ENCODE peak calls at places on chromosome 6, in four cellular contexts. R is pancreas, K is left lung, O is Panc1. M is an unnamed sample. For H3K9me3, the result is how much of the 10 kb centered on the place peaks cover.

GRCh38 chr6:79894939-79895338 is 52.4 kb downstream of the ELOVL4 start:
- DNase-seq in R (no peak), K (no peak), O (no peak), M (no peak)

GRCh38 chr6:148414836-148415235 is 72.2 kb downstream of the SASH1 start:
- DNase-seq in R (no peak), K (no peak), O (no peak), M (no peak)

GRCh38 chr6:81265106-81265505 is 487.4 kb downstream of the TENT5A start:
- DNase-seq in R (no peak), K (peak), O (no peak), M (no peak)

GRCh38 chr6:24763578-24763977 is 11.2 kb upstream of the GMNN start:
- DNase-seq in R (no peak), K (no peak), O (no peak), M (no peak)

GRCh38 chr6:51398793-51399192 is 580.1 kb downstream of the TFAP2B start:
- DNase-seq in R (no peak), K (no peak), O (no peak), M (no peak)

GRCh38 chr6:165880721-165881120 is 217.7 kb upstream of the PDE10A start:
- DNase-seq in R (no peak), K (no peak), O (no peak), M (no peak)

GRCh38 chr6:31829633-31830492 is 2.3 kb downstream of the HSPA1B start:
- DNase-seq in R (no peak), K (no peak), O (no peak), M (no peak)

GRCh38 chr6:142300302-142300701 is 1.5 kb upstream of the ADGRG6 start:
- DNase-seq in R (no peak), K (no peak), O (no peak), M (no peak)

GRCh38 chr6:11761744-11762620 is 16.6 kb downstream of the ADTRP start:
- DNase-seq in R (no peak), K (no peak), O (no peak), M (peak)

GRCh38 chr6:159043986-159044385 is 805 bp downstream of the TAGAP start:
- DNase-seq in R (no peak), K (no peak), O (no peak), M (no peak)

GRCh38 chr6:29791786-29792122 is 35.9 kb upstream of the HLA-G start:
- DNase-seq in R (no peak), K (no peak), O (no peak), M (no peak)

GRCh38 chr6:77231438-77232305 is 231.6 kb downstream of the HTR1B start:
- DNase-seq in R (no peak), K (no peak), O (no peak), M (no peak)

GRCh38 chr6:140427842-140428241 is 1053.4 kb upstream of the CITED2 start:
- DNase-seq in R (no peak), K (no peak), O (no peak), M (no peak)

GRCh38 chr6:41352907-41353306 is 17.5 kb downstream of the NCR2 start:
- DNase-seq in R (no peak), K (no peak), O (no peak), M (no peak)

GRCh38 chr6:75368151-75368779 is 83.7 kb upstream of the TMEM30A start:
- DNase-seq in R (no peak), K (no peak), O (no peak), M (no peak)

GRCh38 chr6:141562801-141563763 is 569.6 kb upstream of the GJE1 start:
- DNase-seq in R (no peak), K (no peak), O (peak), M (no peak)

GRCh38 chr6:41740366-41741162 is 5.2 kb upstream of the TFEB start:
- DNase-seq in R (peak), K (no peak), O (no peak), M (peak)

GRCh38 chr6:135054238-135054574 is 416 bp downstream of the HBS1L start:
- DNase-seq in R (no peak), K (no peak), O (peak), M (no peak)

GRCh38 chr6:93550551-93551276 is 131.4 kb upstream of the EPHA7 start:
- DNase-seq in R (no peak), K (no peak), O (no peak), M (no peak)

GRCh38 chr6:42120895-42121865 is 21.2 kb downstream of the C6orf132 start:
- DNase-seq in R (peak), K (no peak), O (no peak), M (peak)

GRCh38 chr6:105137388-105137787 is 42.4 kb downstream of the POPDC3 start:
- DNase-seq in R (no peak), K (no peak), O (no peak), M (peak)

GRCh38 chr6:67877288-67877687 is 757.8 kb upstream of the ADGRB3 start:
- DNase-seq in R (no peak), K (no peak), O (no peak), M (no peak)

GRCh38 chr6:30556006-30556713 is at the start of gene GNL1:
- DNase-seq in R (peak), K (peak), O (no peak), M (peak)

GRCh38 chr6:130890531-130890950 is 63.3 kb downstream of the SMLR1 start:
- DNase-seq in R (no peak), K (no peak), O (no peak), M (no peak)

GRCh38 chr6:131281471-131282270 is 146.4 kb downstream of the AKAP7 start:
- DNase-seq in R (no peak), K (peak), O (no peak), M (peak)

GRCh38 chr6:2733736-2734480 is 16.8 kb downstream of the MYLK4 start:
- DNase-seq in R (no peak), K (no peak), O (no peak), M (no peak)

GRCh38 chr6:28537065-28537464 is 11.4 kb downstream of the GPX5 start:
- DNase-seq in R (no peak), K (no peak), O (peak), M (no peak)

GRCh38 chr6:120395330-120395729 is 939.0 kb downstream of the TBC1D32 start:
- DNase-seq in R (no peak), K (no peak), O (no peak), M (no peak)

GRCh38 chr6:3962897-3963296 is 113.7 kb downstream of the FAM50B start:
- DNase-seq in R (no peak), K (no peak), O (no peak), M (no peak)

GRCh38 chr6:155158044-155158843 is 105.6 kb upstream of the CLDN20 start:
- DNase-seq in R (no peak), K (no peak), O (no peak), M (no peak)

GRCh38 chr6:52534363-52534762 is 42.5 kb downstream of the TRAM2 start:
- DNase-seq in R (no peak), K (no peak), O (no peak), M (no peak)

DNA sequence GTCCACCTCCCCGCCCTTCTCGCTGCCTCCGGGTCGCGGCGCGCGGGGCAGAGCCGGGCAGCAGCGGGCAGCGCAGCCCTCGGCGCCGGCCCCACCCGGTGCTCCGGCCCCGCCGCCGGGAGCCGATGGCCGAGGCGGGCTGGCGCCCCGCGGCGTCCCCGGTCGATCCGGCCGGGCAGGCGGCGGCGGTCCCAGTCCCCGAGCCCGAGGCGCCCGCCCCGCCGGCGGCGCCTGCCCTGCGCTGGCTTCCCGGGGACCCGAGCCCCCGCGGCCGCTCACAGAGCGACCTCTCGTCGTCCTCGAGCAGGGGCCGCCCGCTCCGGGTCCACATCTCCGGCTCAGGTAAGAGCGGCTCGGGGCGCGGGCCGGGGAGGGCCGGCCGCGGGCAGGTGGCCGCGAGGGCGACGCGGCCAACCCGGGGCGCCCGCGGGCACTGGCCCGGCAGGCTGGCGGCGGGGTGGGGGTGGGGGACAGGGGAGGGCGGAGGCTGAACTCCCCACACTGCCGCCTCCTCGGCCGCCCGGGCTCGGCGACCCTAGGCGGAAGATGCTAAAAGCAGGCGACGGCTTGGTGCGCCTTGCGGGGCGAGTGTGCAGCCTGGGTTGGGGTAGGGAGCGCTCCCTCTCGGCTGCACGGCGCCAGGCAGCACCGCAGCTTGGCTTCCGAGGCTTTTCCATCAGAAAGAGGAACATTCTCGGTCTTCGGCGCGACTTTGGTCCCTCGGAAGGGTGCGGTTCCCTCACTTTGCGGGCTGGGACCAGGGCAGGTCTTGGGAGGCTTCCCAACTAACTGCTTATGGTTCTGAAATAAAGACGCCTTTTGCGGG is 25.6 kb upstream of the FUCA2 start:
- DNase-seq in R (peak), K (peak), O (peak), M (peak)
- TF ChIP-seq CTCF in R (no peak), K (peak), O (peak), M (peak)

DNA sequence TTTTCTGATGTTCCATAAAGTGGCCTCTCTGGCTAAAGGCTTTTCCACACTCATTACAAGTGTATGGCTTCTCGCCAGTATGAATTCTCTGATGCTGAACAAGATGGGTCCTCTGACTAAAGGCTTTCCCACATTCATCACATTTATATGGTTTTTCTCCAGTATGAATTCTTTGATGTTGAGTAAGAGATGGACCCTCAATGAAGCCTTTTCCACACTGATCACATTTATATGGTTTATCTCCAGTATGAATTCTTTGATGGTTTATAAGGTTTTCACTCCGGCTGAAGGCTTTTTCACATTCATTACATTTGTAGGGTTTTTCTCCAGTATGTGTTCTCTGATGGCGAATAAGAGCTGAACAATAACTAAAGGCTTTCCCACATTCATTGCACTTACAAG is 20.4 kb downstream of the ZNF184 start:
- DNase-seq in R (no peak), K (no peak), O (no peak), M (no peak)
- H3K9me3 ChIP-seq in R (under half), K (under half), O (half or more), M (half or more)

GRCh38 chr6:36280983-36281382 is 11.1 kb downstream of the PNPLA1 start:
- DNase-seq in R (no peak), K (no peak), O (no peak), M (no peak)
- H3K4me3 ChIP-seq in R (no peak), K (no peak), O (no peak), M (no peak)

DNA sequence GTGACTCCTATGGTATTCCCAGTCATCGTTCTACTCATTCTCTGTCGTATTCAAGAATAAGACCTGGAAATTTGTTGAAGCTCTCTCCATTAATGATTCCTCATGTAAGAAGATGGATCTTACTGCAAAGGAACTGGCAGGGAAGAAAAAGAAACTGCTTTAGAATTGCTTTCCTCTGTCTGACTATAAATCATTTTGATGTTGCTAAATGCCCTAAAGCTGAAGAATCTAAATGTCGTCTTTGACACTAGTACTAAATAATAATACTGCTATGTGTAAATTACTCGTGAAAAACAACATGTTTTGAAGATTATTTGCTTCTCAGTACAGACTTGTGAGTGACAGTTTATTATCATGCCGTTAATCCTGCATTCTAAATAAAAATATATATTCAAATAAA is 20.5 kb upstream of the MYLIP start:
- DNase-seq in R (no peak), K (no peak), O (no peak), M (no peak)
- TF ChIP-seq CTCF in R (no peak), K (no peak), O (no peak), M (no peak)

GRCh38 chr6:294656-295565 is 2.6 kb downstream of the DUSP22 start:
- DNase-seq in R (no peak), K (no peak), O (no peak), M (no peak)
- H3K9me3 ChIP-seq in R (under half), K (under half), O (under half), M (under half)

DNA sequence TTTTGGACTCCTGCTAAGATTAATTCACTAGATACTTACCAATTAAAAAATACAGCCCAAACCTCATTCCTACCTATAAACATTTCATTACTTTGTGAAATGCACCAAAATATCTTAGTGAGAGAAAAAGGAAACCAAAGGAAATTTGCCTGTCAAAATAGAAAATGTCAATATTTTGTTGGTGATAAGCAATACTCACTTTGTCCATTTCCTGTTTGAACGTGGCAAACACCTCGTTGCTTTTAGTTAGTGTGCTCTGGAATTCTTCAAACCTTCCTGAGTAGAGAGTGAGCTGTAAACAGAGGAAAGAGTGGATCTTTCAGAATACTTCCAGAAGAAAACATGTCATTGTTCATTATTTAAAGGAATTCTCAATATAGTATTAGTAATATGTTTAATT is 44.2 kb downstream of the TXLNB start:
- DNase-seq in R (no peak), K (no peak), O (no peak), M (no peak)
- H3K4me3 ChIP-seq in R (no peak), K (no peak), O (no peak), M (no peak)

GRCh38 chr6:96086745-96087144 is 71.0 kb downstream of the FUT9 start:
- DNase-seq in R (no peak), K (no peak), O (no peak), M (no peak)

GRCh38 chr6:96089173-96089572 is 73.4 kb downstream of the FUT9 start:
- DNase-seq in R (no peak), K (no peak), O (peak), M (no peak)
- TF ChIP-seq CTCF in R (no peak), K (no peak), O (peak), M (no peak)

GRCh38 chr6:14798594-14798982 is 447.3 kb upstream of the JARID2 start:
- DNase-seq in R (no peak), K (no peak), O (no peak), M (no peak)
- H3K9me3 ChIP-seq in R (under half), K (under half), O (under half), M (under half)

DNA sequence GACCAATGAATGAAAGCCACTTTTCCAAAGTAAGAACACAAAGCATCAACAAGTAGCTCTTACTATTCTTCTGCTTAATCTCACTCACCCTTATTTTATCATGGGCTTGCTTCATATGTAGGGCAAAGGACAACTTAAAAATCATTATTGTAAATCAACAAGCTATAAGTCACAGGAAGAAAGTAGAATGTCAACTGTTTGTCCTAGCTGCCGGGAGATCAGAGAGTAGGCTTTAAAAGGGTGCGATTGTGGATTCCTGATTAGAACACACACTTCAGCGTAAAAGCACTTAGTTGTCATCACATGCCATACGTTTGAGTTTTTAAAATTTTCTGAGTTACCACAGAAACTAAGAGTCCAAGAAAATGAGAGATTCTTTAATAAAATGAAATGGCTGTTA is 44.4 kb upstream of the NHSL1 start:
- DNase-seq in R (no peak), K (no peak), O (no peak), M (no peak)
- H3K4me3 ChIP-seq in R (peak), K (peak), O (no peak), M (no peak)

M was measured in mucosa of descending colon.